ENCODE peak calls at places on chromosomes 5 and 9, in nine cellular contexts. One of them, this sample, is unnamed.

GRCh38 chr9:6620796-6621195 is 24.7 kb downstream of the GLDC start:
- DNase-seq in aorta: no peak
- DNase-seq in HL-60: no peak
- DNase-seq in lower lobe of right lung: no peak
- DNase-seq in cardiac muscle cell: no peak
- DNase-seq in colonic mucosa: no peak
- DNase-seq in tibial artery: no peak
- DNase-seq in uterus: no peak
- DNase-seq in brain microvascular endothelial cell: no peak
- DNase-seq in this sample: no peak

GRCh38 chr5:56938858-56939257 is 13.1 kb downstream of the MIER3 start:
- DNase-seq in HL-60: no peak
- DNase-seq in aorta: no peak
- DNase-seq in brain microvascular endothelial cell: no peak
- DNase-seq in colonic mucosa: no peak
- DNase-seq in uterus: no peak
- DNase-seq in tibial artery: no peak
- DNase-seq in lower lobe of right lung: no peak
- DNase-seq in cardiac muscle cell: no peak
- DNase-seq in this sample: no peak

GRCh38 chr9:111807197-111807596 is 12.5 kb upstream of the SHOC1 start:
- DNase-seq in brain microvascular endothelial cell: no peak
- DNase-seq in colonic mucosa: no peak
- DNase-seq in aorta: no peak
- DNase-seq in lower lobe of right lung: no peak
- DNase-seq in HL-60: no peak
- DNase-seq in tibial artery: no peak
- DNase-seq in uterus: no peak
- DNase-seq in cardiac muscle cell: no peak
- DNase-seq in this sample: no peak

GRCh38 chr5:126972062-126972895 is 58.1 kb downstream of the MARCHF3 start:
- DNase-seq in HL-60: peak
- DNase-seq in brain microvascular endothelial cell: no peak
- DNase-seq in cardiac muscle cell: no peak
- DNase-seq in lower lobe of right lung: no peak
- DNase-seq in colonic mucosa: peak
- DNase-seq in aorta: no peak
- DNase-seq in tibial artery: no peak
- DNase-seq in uterus: no peak
- DNase-seq in this sample: no peak

GRCh38 chr9:36802171-36802920 is 229.7 kb downstream of the MELK start:
- DNase-seq in tibial artery: no peak
- DNase-seq in colonic mucosa: no peak
- DNase-seq in brain microvascular endothelial cell: peak
- DNase-seq in uterus: no peak
- DNase-seq in lower lobe of right lung: no peak
- DNase-seq in cardiac muscle cell: no peak
- DNase-seq in HL-60: no peak
- DNase-seq in aorta: no peak
- DNase-seq in this sample: peak

GRCh38 chr5:56737002-56737621 is 78.2 kb upstream of the MAP3K1 start:
- DNase-seq in lower lobe of right lung: no peak
- DNase-seq in tibial artery: peak
- DNase-seq in HL-60: no peak
- DNase-seq in colonic mucosa: no peak
- DNase-seq in cardiac muscle cell: no peak
- DNase-seq in aorta: no peak
- DNase-seq in brain microvascular endothelial cell: peak
- DNase-seq in uterus: no peak
- DNase-seq in this sample: peak

GRCh38 chr9:113609562-113610318 is 146.2 kb downstream of the RGS3 start:
- DNase-seq in uterus: peak
- DNase-seq in lower lobe of right lung: peak
- DNase-seq in tibial artery: peak
- DNase-seq in brain microvascular endothelial cell: no peak
- DNase-seq in cardiac muscle cell: peak
- DNase-seq in colonic mucosa: no peak
- DNase-seq in aorta: peak
- DNase-seq in HL-60: no peak
- DNase-seq in this sample: no peak

GRCh38 chr5:138945421-138946240 is 70.5 kb upstream of the LRRTM2 start:
- DNase-seq in uterus: no peak
- DNase-seq in HL-60: no peak
- DNase-seq in tibial artery: no peak
- DNase-seq in lower lobe of right lung: no peak
- DNase-seq in brain microvascular endothelial cell: no peak
- DNase-seq in cardiac muscle cell: no peak
- DNase-seq in colonic mucosa: no peak
- DNase-seq in aorta: peak
- DNase-seq in this sample: no peak

GRCh38 chr5:67246108-67246507 is 49.5 kb upstream of the CD180 start:
- DNase-seq in lower lobe of right lung: no peak
- DNase-seq in colonic mucosa: peak
- DNase-seq in HL-60: peak
- DNase-seq in aorta: no peak
- DNase-seq in brain microvascular endothelial cell: peak
- DNase-seq in uterus: no peak
- DNase-seq in cardiac muscle cell: peak
- DNase-seq in tibial artery: no peak
- DNase-seq in this sample: no peak

GRCh38 chr5:180631549-180632392 is 17.6 kb downstream of the FLT4 start:
- DNase-seq in tibial artery: no peak
- DNase-seq in brain microvascular endothelial cell: no peak
- DNase-seq in uterus: no peak
- DNase-seq in lower lobe of right lung: peak
- DNase-seq in HL-60: no peak
- DNase-seq in aorta: no peak
- DNase-seq in colonic mucosa: no peak
- DNase-seq in cardiac muscle cell: no peak
- DNase-seq in this sample: no peak

GRCh38 chr5:148499461-148499860 is 115.7 kb downstream of the FBXO38 start:
- DNase-seq in uterus: no peak
- DNase-seq in aorta: no peak
- DNase-seq in HL-60: no peak
- DNase-seq in lower lobe of right lung: no peak
- DNase-seq in cardiac muscle cell: no peak
- DNase-seq in brain microvascular endothelial cell: peak
- DNase-seq in colonic mucosa: no peak
- DNase-seq in tibial artery: no peak
- DNase-seq in this sample: no peak

GRCh38 chr5:59418766-59419165 is 474.8 kb downstream of the PDE4D start:
- DNase-seq in tibial artery: no peak
- DNase-seq in cardiac muscle cell: no peak
- DNase-seq in HL-60: no peak
- DNase-seq in colonic mucosa: peak
- DNase-seq in brain microvascular endothelial cell: no peak
- DNase-seq in aorta: no peak
- DNase-seq in uterus: no peak
- DNase-seq in lower lobe of right lung: no peak
- DNase-seq in this sample: no peak

GRCh38 chr9:111076043-111076442 is 37.8 kb upstream of the LPAR1 start:
- DNase-seq in cardiac muscle cell: no peak
- DNase-seq in HL-60: peak
- DNase-seq in colonic mucosa: no peak
- DNase-seq in brain microvascular endothelial cell: no peak
- DNase-seq in tibial artery: no peak
- DNase-seq in aorta: no peak
- DNase-seq in uterus: no peak
- DNase-seq in lower lobe of right lung: no peak
- DNase-seq in this sample: no peak

GRCh38 chr9:136881691-136882108 is 4.6 kb upstream of the TRAF2 start:
- DNase-seq in tibial artery: no peak
- DNase-seq in uterus: no peak
- DNase-seq in lower lobe of right lung: no peak
- DNase-seq in HL-60: no peak
- DNase-seq in brain microvascular endothelial cell: no peak
- DNase-seq in cardiac muscle cell: peak
- DNase-seq in colonic mucosa: no peak
- DNase-seq in aorta: no peak
- DNase-seq in this sample: no peak

GRCh38 chr9:37430841-37431597 is 8.5 kb downstream of the GRHPR start:
- DNase-seq in tibial artery: no peak
- DNase-seq in uterus: no peak
- DNase-seq in brain microvascular endothelial cell: no peak
- DNase-seq in colonic mucosa: no peak
- DNase-seq in HL-60: no peak
- DNase-seq in cardiac muscle cell: no peak
- DNase-seq in aorta: peak
- DNase-seq in lower lobe of right lung: no peak
- DNase-seq in this sample: no peak

GRCh38 chr9:136944094-136944518 is 432 bp downstream of the FBXW5 start:
- DNase-seq in brain microvascular endothelial cell: no peak
- DNase-seq in HL-60: no peak
- DNase-seq in tibial artery: no peak
- DNase-seq in lower lobe of right lung: no peak
- DNase-seq in aorta: peak
- DNase-seq in cardiac muscle cell: peak
- DNase-seq in colonic mucosa: peak
- DNase-seq in uterus: no peak
- DNase-seq in this sample: no peak

GRCh38 chr5:31854625-31855526 is 215.9 kb downstream of the PDZD2 start:
- DNase-seq in aorta: peak
- DNase-seq in uterus: peak
- DNase-seq in cardiac muscle cell: peak
- DNase-seq in HL-60: no peak
- DNase-seq in brain microvascular endothelial cell: no peak
- DNase-seq in lower lobe of right lung: peak
- DNase-seq in colonic mucosa: no peak
- DNase-seq in tibial artery: no peak
- DNase-seq in this sample: no peak

GRCh38 chr9:129406278-129407225 is 214.3 kb downstream of the C9orf50 start:
- DNase-seq in brain microvascular endothelial cell: no peak
- DNase-seq in uterus: peak
- DNase-seq in cardiac muscle cell: no peak
- DNase-seq in lower lobe of right lung: peak
- DNase-seq in HL-60: peak
- DNase-seq in colonic mucosa: peak
- DNase-seq in tibial artery: no peak
- DNase-seq in aorta: no peak
- DNase-seq in this sample: no peak
- H3K27ac ChIP-seq in brain microvascular endothelial cell: no peak
- H3K27ac ChIP-seq in uterus: no peak
- H3K27ac ChIP-seq in cardiac muscle cell: no peak
- H3K27ac ChIP-seq in lower lobe of right lung: no peak
- H3K27ac ChIP-seq in HL-60: no peak
- H3K27ac ChIP-seq in colonic mucosa: no peak
- H3K27ac ChIP-seq in tibial artery: no peak
- H3K27ac ChIP-seq in aorta: no peak
- H3K27ac ChIP-seq in this sample: no peak

GRCh38 chr9:87596862-87597261 is 99.2 kb downstream of the DAPK1 start:
- DNase-seq in aorta: no peak
- DNase-seq in tibial artery: peak
- DNase-seq in lower lobe of right lung: peak
- DNase-seq in uterus: no peak
- DNase-seq in brain microvascular endothelial cell: no peak
- DNase-seq in HL-60: no peak
- DNase-seq in cardiac muscle cell: no peak
- DNase-seq in colonic mucosa: peak
- DNase-seq in this sample: no peak
- H3K27ac ChIP-seq in aorta: no peak
- H3K27ac ChIP-seq in tibial artery: no peak
- H3K27ac ChIP-seq in lower lobe of right lung: peak
- H3K27ac ChIP-seq in uterus: peak
- H3K27ac ChIP-seq in brain microvascular endothelial cell: no peak
- H3K27ac ChIP-seq in HL-60: no peak
- H3K27ac ChIP-seq in cardiac muscle cell: no peak
- H3K27ac ChIP-seq in colonic mucosa: no peak
- H3K27ac ChIP-seq in this sample: no peak

GRCh38 chr9:4576448-4576847 is 85.6 kb upstream of the PLPP6 start:
- DNase-seq in cardiac muscle cell: peak
- DNase-seq in HL-60: no peak
- DNase-seq in aorta: no peak
- DNase-seq in colonic mucosa: no peak
- DNase-seq in lower lobe of right lung: no peak
- DNase-seq in tibial artery: no peak
- DNase-seq in uterus: no peak
- DNase-seq in brain microvascular endothelial cell: no peak
- DNase-seq in this sample: no peak
- H3K27ac ChIP-seq in cardiac muscle cell: peak
- H3K27ac ChIP-seq in HL-60: no peak
- H3K27ac ChIP-seq in aorta: no peak
- H3K27ac ChIP-seq in colonic mucosa: no peak
- H3K27ac ChIP-seq in lower lobe of right lung: no peak
- H3K27ac ChIP-seq in tibial artery: no peak
- H3K27ac ChIP-seq in uterus: no peak
- H3K27ac ChIP-seq in brain microvascular endothelial cell: no peak
- H3K27ac ChIP-seq in this sample: no peak

GRCh38 chr9:128689293-128689770 is 310 bp downstream of the SET start:
- DNase-seq in uterus: peak
- DNase-seq in brain microvascular endothelial cell: peak
- DNase-seq in HL-60: peak
- DNase-seq in lower lobe of right lung: peak
- DNase-seq in aorta: peak
- DNase-seq in cardiac muscle cell: no peak
- DNase-seq in tibial artery: peak
- DNase-seq in colonic mucosa: peak
- DNase-seq in this sample: no peak
- H3K27ac ChIP-seq in uterus: peak
- H3K27ac ChIP-seq in brain microvascular endothelial cell: peak
- H3K27ac ChIP-seq in HL-60: peak
- H3K27ac ChIP-seq in lower lobe of right lung: peak
- H3K27ac ChIP-seq in aorta: peak
- H3K27ac ChIP-seq in cardiac muscle cell: peak
- H3K27ac ChIP-seq in tibial artery: peak
- H3K27ac ChIP-seq in colonic mucosa: peak
- H3K27ac ChIP-seq in this sample: peak

DNA sequence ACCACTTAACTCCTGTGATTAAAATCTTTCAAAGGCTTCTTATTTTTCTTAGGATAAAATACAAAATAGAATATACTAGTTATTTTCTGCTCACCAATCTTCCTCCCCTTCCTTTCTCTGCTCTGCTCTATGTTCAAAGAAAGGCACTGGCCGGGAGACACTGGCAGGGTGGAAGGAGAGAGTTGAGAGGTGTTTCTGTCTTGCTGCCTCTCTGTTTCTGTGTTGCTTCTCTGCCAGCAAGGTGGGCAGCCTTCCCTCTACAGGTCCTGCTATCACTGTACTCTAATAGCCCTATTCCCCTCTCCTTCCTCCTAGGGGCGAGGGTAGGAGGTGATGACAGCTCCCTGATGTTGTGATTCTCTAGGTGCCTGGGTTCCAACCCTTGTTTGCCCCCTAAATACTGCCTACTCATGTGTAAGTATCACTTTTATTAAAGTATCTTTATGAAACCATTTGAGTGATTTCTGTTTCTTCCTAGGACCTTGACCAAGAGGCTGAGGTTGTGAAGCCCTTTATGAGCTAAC is 515.1 kb downstream of the TLE4 start:
- DNase-seq in brain microvascular endothelial cell: no peak
- DNase-seq in lower lobe of right lung: no peak
- DNase-seq in cardiac muscle cell: no peak
- DNase-seq in aorta: no peak
- DNase-seq in tibial artery: no peak
- DNase-seq in HL-60: no peak
- DNase-seq in colonic mucosa: no peak
- DNase-seq in uterus: no peak
- DNase-seq in this sample: no peak
- H3K27ac ChIP-seq in brain microvascular endothelial cell: no peak
- H3K27ac ChIP-seq in lower lobe of right lung: no peak
- H3K27ac ChIP-seq in cardiac muscle cell: no peak
- H3K27ac ChIP-seq in aorta: no peak
- H3K27ac ChIP-seq in tibial artery: no peak
- H3K27ac ChIP-seq in HL-60: no peak
- H3K27ac ChIP-seq in colonic mucosa: no peak
- H3K27ac ChIP-seq in uterus: no peak
- H3K27ac ChIP-seq in this sample: no peak

GRCh38 chr9:101399641-101399965 is 952 bp downstream of the ZNF189 start:
- DNase-seq in tibial artery: no peak
- DNase-seq in aorta: no peak
- DNase-seq in cardiac muscle cell: no peak
- DNase-seq in uterus: no peak
- DNase-seq in colonic mucosa: no peak
- DNase-seq in HL-60: peak
- DNase-seq in lower lobe of right lung: no peak
- DNase-seq in brain microvascular endothelial cell: no peak
- DNase-seq in this sample: no peak
- H3K27ac ChIP-seq in tibial artery: peak
- H3K27ac ChIP-seq in aorta: no peak
- H3K27ac ChIP-seq in cardiac muscle cell: no peak
- H3K27ac ChIP-seq in uterus: peak
- H3K27ac ChIP-seq in colonic mucosa: peak
- H3K27ac ChIP-seq in HL-60: peak
- H3K27ac ChIP-seq in lower lobe of right lung: peak
- H3K27ac ChIP-seq in brain microvascular endothelial cell: no peak
- H3K27ac ChIP-seq in this sample: no peak